ENCODE peak calls at places on chromosome 15, in eight cellular contexts. One of them, this sample, is unnamed.

GRCh38 chr15:63600001-63600645 is 2.9 kb downstream of the FBXL22 start:
- DNase-seq in breast epithelium: no peak
- DNase-seq in choroid plexus epithelial cell: peak
- DNase-seq in Peyer's patch: peak
- DNase-seq in NB4: peak
- DNase-seq in HFF-Myc: no peak
- DNase-seq in LNCaP clone FGC: no peak
- DNase-seq in GM13977: no peak
- DNase-seq in this sample: no peak

GRCh38 chr15:41957021-41957897 is 15.1 kb downstream of the EHD4 start:
- DNase-seq in LNCaP clone FGC: no peak
- DNase-seq in breast epithelium: no peak
- DNase-seq in HFF-Myc: no peak
- DNase-seq in choroid plexus epithelial cell: no peak
- DNase-seq in GM13977: peak
- DNase-seq in NB4: no peak
- DNase-seq in Peyer's patch: no peak
- DNase-seq in this sample: no peak

GRCh38 chr15:62969442-62970089 is 73.0 kb upstream of the TPM1 start:
- DNase-seq in GM13977: no peak
- DNase-seq in Peyer's patch: no peak
- DNase-seq in HFF-Myc: no peak
- DNase-seq in choroid plexus epithelial cell: no peak
- DNase-seq in breast epithelium: no peak
- DNase-seq in LNCaP clone FGC: peak
- DNase-seq in NB4: no peak
- DNase-seq in this sample: no peak

GRCh38 chr15:95267476-95267875 is 1036.1 kb downstream of the MCTP2 start:
- DNase-seq in LNCaP clone FGC: no peak
- DNase-seq in Peyer's patch: no peak
- DNase-seq in HFF-Myc: no peak
- DNase-seq in NB4: peak
- DNase-seq in choroid plexus epithelial cell: no peak
- DNase-seq in GM13977: no peak
- DNase-seq in breast epithelium: no peak
- DNase-seq in this sample: no peak

GRCh38 chr15:69451951-69452701 is 492 bp upstream of the RPLP1 start:
- DNase-seq in NB4: peak
- DNase-seq in GM13977: no peak
- DNase-seq in LNCaP clone FGC: no peak
- DNase-seq in Peyer's patch: no peak
- DNase-seq in choroid plexus epithelial cell: peak
- DNase-seq in HFF-Myc: no peak
- DNase-seq in breast epithelium: no peak
- DNase-seq in this sample: no peak

GRCh38 chr15:87877114-87877810 is 379.3 kb downstream of the NTRK3 start:
- DNase-seq in NB4: no peak
- DNase-seq in LNCaP clone FGC: no peak
- DNase-seq in choroid plexus epithelial cell: peak
- DNase-seq in Peyer's patch: no peak
- DNase-seq in HFF-Myc: no peak
- DNase-seq in breast epithelium: no peak
- DNase-seq in GM13977: no peak
- DNase-seq in this sample: no peak

GRCh38 chr15:62606376-62607164 is 436.0 kb upstream of the TPM1 start:
- DNase-seq in LNCaP clone FGC: no peak
- DNase-seq in breast epithelium: no peak
- DNase-seq in choroid plexus epithelial cell: peak
- DNase-seq in Peyer's patch: no peak
- DNase-seq in HFF-Myc: peak
- DNase-seq in GM13977: no peak
- DNase-seq in NB4: no peak
- DNase-seq in this sample: no peak

GRCh38 chr15:42528970-42529369 is 19.6 kb downstream of the LRRC57 start:
- DNase-seq in NB4: no peak
- DNase-seq in GM13977: no peak
- DNase-seq in LNCaP clone FGC: no peak
- DNase-seq in Peyer's patch: no peak
- DNase-seq in choroid plexus epithelial cell: no peak
- DNase-seq in breast epithelium: no peak
- DNase-seq in HFF-Myc: peak
- DNase-seq in this sample: no peak

GRCh38 chr15:42723068-42723467 is 13.9 kb downstream of the CDAN1 start:
- DNase-seq in NB4: no peak
- DNase-seq in HFF-Myc: no peak
- DNase-seq in Peyer's patch: no peak
- DNase-seq in LNCaP clone FGC: peak
- DNase-seq in choroid plexus epithelial cell: peak
- DNase-seq in GM13977: no peak
- DNase-seq in breast epithelium: no peak
- DNase-seq in this sample: no peak

GRCh38 chr15:34628577-34629152 is 45.2 kb upstream of the GOLGA8B start:
- DNase-seq in GM13977: no peak
- DNase-seq in choroid plexus epithelial cell: peak
- DNase-seq in LNCaP clone FGC: no peak
- DNase-seq in NB4: no peak
- DNase-seq in HFF-Myc: no peak
- DNase-seq in breast epithelium: no peak
- DNase-seq in Peyer's patch: no peak
- DNase-seq in this sample: no peak

GRCh38 chr15:35281515-35281914 is 196.4 kb upstream of the NANOGP8 start:
- DNase-seq in choroid plexus epithelial cell: peak
- DNase-seq in GM13977: no peak
- DNase-seq in LNCaP clone FGC: no peak
- DNase-seq in NB4: no peak
- DNase-seq in breast epithelium: no peak
- DNase-seq in HFF-Myc: no peak
- DNase-seq in Peyer's patch: no peak
- DNase-seq in this sample: no peak

GRCh38 chr15:62850791-62851291 is 191.7 kb upstream of the TPM1 start:
- DNase-seq in breast epithelium: no peak
- DNase-seq in GM13977: no peak
- DNase-seq in choroid plexus epithelial cell: peak
- DNase-seq in HFF-Myc: peak
- DNase-seq in LNCaP clone FGC: no peak
- DNase-seq in NB4: no peak
- DNase-seq in Peyer's patch: no peak
- DNase-seq in this sample: no peak

GRCh38 chr15:28027714-28028076 is 71.4 kb downstream of the OCA2 start:
- DNase-seq in choroid plexus epithelial cell: no peak
- DNase-seq in Peyer's patch: no peak
- DNase-seq in NB4: no peak
- DNase-seq in breast epithelium: no peak
- DNase-seq in LNCaP clone FGC: no peak
- DNase-seq in HFF-Myc: no peak
- DNase-seq in GM13977: no peak
- DNase-seq in this sample: no peak

GRCh38 chr15:66959066-66959465 is 106.3 kb upstream of the SMAD3 start:
- DNase-seq in choroid plexus epithelial cell: no peak
- DNase-seq in breast epithelium: no peak
- DNase-seq in GM13977: no peak
- DNase-seq in LNCaP clone FGC: no peak
- DNase-seq in Peyer's patch: no peak
- DNase-seq in NB4: no peak
- DNase-seq in HFF-Myc: no peak
- DNase-seq in this sample: no peak

GRCh38 chr15:73954188-73955145 is 28.2 kb downstream of the LOXL1 start:
- DNase-seq in Peyer's patch: no peak
- DNase-seq in GM13977: no peak
- DNase-seq in LNCaP clone FGC: no peak
- DNase-seq in HFF-Myc: no peak
- DNase-seq in choroid plexus epithelial cell: no peak
- DNase-seq in NB4: no peak
- DNase-seq in breast epithelium: peak
- DNase-seq in this sample: no peak

GRCh38 chr15:99106417-99107220 is 1.7 kb downstream of the SYNM start:
- DNase-seq in LNCaP clone FGC: no peak
- DNase-seq in HFF-Myc: no peak
- DNase-seq in breast epithelium: peak
- DNase-seq in choroid plexus epithelial cell: peak
- DNase-seq in Peyer's patch: no peak
- DNase-seq in NB4: no peak
- DNase-seq in GM13977: no peak
- DNase-seq in this sample: no peak

GRCh38 chr15:99102332-99103235 is 2.3 kb upstream of the SYNM start:
- DNase-seq in LNCaP clone FGC: no peak
- DNase-seq in Peyer's patch: no peak
- DNase-seq in NB4: no peak
- DNase-seq in GM13977: no peak
- DNase-seq in breast epithelium: peak
- DNase-seq in HFF-Myc: no peak
- DNase-seq in choroid plexus epithelial cell: no peak
- DNase-seq in this sample: no peak

GRCh38 chr15:99103279-99103678 is 1.6 kb upstream of the SYNM start:
- DNase-seq in GM13977: no peak
- DNase-seq in breast epithelium: peak
- DNase-seq in Peyer's patch: no peak
- DNase-seq in NB4: no peak
- DNase-seq in LNCaP clone FGC: no peak
- DNase-seq in HFF-Myc: no peak
- DNase-seq in choroid plexus epithelial cell: no peak
- DNase-seq in this sample: no peak

GRCh38 chr15:99105516-99106341 is 849 bp downstream of the SYNM start:
- DNase-seq in choroid plexus epithelial cell: peak
- DNase-seq in Peyer's patch: peak
- DNase-seq in LNCaP clone FGC: no peak
- DNase-seq in NB4: peak
- DNase-seq in GM13977: peak
- DNase-seq in HFF-Myc: no peak
- DNase-seq in breast epithelium: no peak
- DNase-seq in this sample: peak

GRCh38 chr15:99104788-99105515 is at the start of gene SYNM:
- DNase-seq in Peyer's patch: peak
- DNase-seq in NB4: peak
- DNase-seq in GM13977: peak
- DNase-seq in LNCaP clone FGC: peak
- DNase-seq in choroid plexus epithelial cell: peak
- DNase-seq in HFF-Myc: peak
- DNase-seq in breast epithelium: peak
- DNase-seq in this sample: peak
- TF ChIP-seq CTCF in Peyer's patch: peak
- TF ChIP-seq CTCF in NB4: peak
- TF ChIP-seq CTCF in GM13977: peak
- TF ChIP-seq CTCF in LNCaP clone FGC: peak
- TF ChIP-seq CTCF in choroid plexus epithelial cell: peak
- TF ChIP-seq CTCF in HFF-Myc: peak
- TF ChIP-seq CTCF in breast epithelium: peak
- TF ChIP-seq CTCF in this sample: peak

GRCh38 chr15:44545934-44546802 is 9.2 kb downstream of the EIF3J start:
- DNase-seq in choroid plexus epithelial cell: peak
- DNase-seq in HFF-Myc: no peak
- DNase-seq in GM13977: peak
- DNase-seq in Peyer's patch: no peak
- DNase-seq in LNCaP clone FGC: no peak
- DNase-seq in NB4: peak
- DNase-seq in breast epithelium: no peak
- DNase-seq in this sample: no peak
- TF ChIP-seq CTCF in choroid plexus epithelial cell: peak
- TF ChIP-seq CTCF in HFF-Myc: peak
- TF ChIP-seq CTCF in GM13977: peak
- TF ChIP-seq CTCF in Peyer's patch: no peak
- TF ChIP-seq CTCF in LNCaP clone FGC: peak
- TF ChIP-seq CTCF in NB4: peak
- TF ChIP-seq CTCF in breast epithelium: no peak
- TF ChIP-seq CTCF in this sample: no peak

GRCh38 chr15:100663066-100663465 is 60.7 kb downstream of the ASB7 start:
- DNase-seq in NB4: peak
- DNase-seq in breast epithelium: no peak
- DNase-seq in LNCaP clone FGC: no peak
- DNase-seq in HFF-Myc: no peak
- DNase-seq in Peyer's patch: no peak
- DNase-seq in GM13977: no peak
- DNase-seq in choroid plexus epithelial cell: no peak
- DNase-seq in this sample: peak
- TF ChIP-seq CTCF in NB4: peak
- TF ChIP-seq CTCF in breast epithelium: no peak
- TF ChIP-seq CTCF in LNCaP clone FGC: no peak
- TF ChIP-seq CTCF in HFF-Myc: peak
- TF ChIP-seq CTCF in Peyer's patch: no peak
- TF ChIP-seq CTCF in GM13977: no peak
- TF ChIP-seq CTCF in choroid plexus epithelial cell: peak
- TF ChIP-seq CTCF in this sample: no peak

DNA sequence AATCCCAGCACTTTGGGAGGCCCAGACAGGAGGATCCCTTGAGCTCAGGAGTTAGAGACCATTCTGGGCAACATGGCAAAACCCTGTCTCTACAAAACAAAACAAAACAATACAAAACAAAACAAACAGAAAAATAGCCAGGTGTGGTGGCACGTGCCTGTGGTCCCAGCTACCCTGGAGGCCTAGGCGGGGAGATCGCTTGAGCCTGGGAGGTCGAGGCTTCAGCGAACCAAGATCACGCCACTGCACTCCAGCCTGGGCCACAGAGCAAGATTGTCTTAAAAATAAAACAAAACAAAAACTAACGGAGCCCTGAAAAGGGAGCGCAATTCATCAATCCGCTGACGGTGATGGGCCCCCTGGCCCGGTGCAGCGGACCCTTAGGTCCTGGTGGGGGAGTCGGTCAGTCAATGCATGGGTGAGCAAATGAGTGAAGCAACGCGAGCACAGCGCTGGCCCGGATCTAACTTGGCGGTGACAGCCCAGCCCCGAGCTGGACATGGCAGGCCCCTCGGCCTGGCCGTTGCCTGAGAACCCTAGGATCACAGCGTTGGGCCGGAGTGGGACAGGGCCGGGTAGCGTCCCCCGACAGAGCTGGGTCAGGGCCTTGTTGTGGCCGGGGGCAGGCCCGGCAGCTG is 52.4 kb upstream of the BLM start:
- DNase-seq in breast epithelium: no peak
- DNase-seq in HFF-Myc: no peak
- DNase-seq in choroid plexus epithelial cell: peak
- DNase-seq in Peyer's patch: peak
- DNase-seq in NB4: peak
- DNase-seq in GM13977: no peak
- DNase-seq in LNCaP clone FGC: no peak
- DNase-seq in this sample: peak
- TF ChIP-seq CTCF in breast epithelium: no peak
- TF ChIP-seq CTCF in HFF-Myc: no peak
- TF ChIP-seq CTCF in choroid plexus epithelial cell: peak
- TF ChIP-seq CTCF in Peyer's patch: no peak
- TF ChIP-seq CTCF in NB4: peak
- TF ChIP-seq CTCF in GM13977: no peak
- TF ChIP-seq CTCF in LNCaP clone FGC: no peak
- TF ChIP-seq CTCF in this sample: no peak

DNA sequence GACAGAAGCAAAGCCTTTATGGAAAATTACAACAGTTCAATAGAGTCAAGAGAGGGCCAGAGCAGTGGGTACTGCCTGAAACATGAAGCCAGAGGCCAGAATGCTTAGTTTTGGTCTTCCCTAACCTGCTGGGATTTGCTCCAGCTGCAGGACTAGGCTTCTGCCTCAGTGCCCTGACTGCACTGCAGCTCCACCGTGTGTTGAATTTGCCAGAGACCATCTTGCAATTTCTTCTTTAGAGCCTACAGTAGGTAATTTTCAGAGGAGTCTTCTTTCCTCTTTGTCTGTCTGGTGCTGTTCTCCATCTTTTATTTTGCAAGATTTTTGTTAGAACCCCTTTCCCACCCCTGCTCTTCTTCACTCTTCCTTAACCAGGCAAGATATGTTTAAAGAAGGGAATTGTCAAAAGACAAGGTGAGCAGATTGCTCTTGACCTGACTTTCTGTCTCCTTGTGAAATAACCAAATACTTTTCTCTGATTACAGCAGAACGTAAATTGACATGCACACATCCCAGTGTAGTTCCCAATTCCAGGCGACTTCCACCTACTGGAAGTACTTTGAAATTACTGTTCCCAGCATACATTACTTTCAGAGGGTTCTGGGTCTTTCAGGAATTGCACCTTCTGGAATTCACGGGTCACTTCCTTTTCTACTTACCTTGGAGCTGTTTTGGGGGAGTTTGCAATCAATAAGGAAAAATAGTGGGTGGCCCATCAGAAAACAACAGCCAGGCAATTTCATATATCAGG is 161.2 kb downstream of the MINAR1 start:
- DNase-seq in Peyer's patch: no peak
- DNase-seq in choroid plexus epithelial cell: peak
- DNase-seq in HFF-Myc: no peak
- DNase-seq in NB4: peak
- DNase-seq in GM13977: no peak
- DNase-seq in LNCaP clone FGC: no peak
- DNase-seq in breast epithelium: no peak
- DNase-seq in this sample: no peak
- TF ChIP-seq CTCF in Peyer's patch: no peak
- TF ChIP-seq CTCF in choroid plexus epithelial cell: peak
- TF ChIP-seq CTCF in HFF-Myc: peak
- TF ChIP-seq CTCF in NB4: peak
- TF ChIP-seq CTCF in GM13977: no peak
- TF ChIP-seq CTCF in LNCaP clone FGC: peak
- TF ChIP-seq CTCF in breast epithelium: no peak
- TF ChIP-seq CTCF in this sample: peak

This sample was measured in endothelial cell.